ENCODE peak calls at places on chromosomes 4 and X, in eight cellular contexts. Q is foreskin fibroblast, E is cardiac fibroblast, T is breast epithelium, L is OCI-LY7, H is SJCRH30, R is epithelial cell of proximal tubule, J is lower leg skin. C is an unnamed sample.

GRCh38 chr4:836003-836511 is 10.1 kb upstream of the CPLX1 start:
- DNase-seq in L (no peak), T (no peak), E (no peak), H (no peak), J (no peak), Q (no peak), R (no peak), C (no peak)

GRCh38 chr4:6695660-6696581 is 2.2 kb downstream of the S100P start:
- DNase-seq in H (no peak), R (no peak), Q (no peak), E (no peak), L (no peak), T (peak; percentile 92), J (no peak), C (no peak)

GRCh38 chr4:13766722-13767495 is 139.4 kb upstream of the BOD1L1 start:
- DNase-seq in T (no peak), R (no peak), L (no peak), Q (no peak), H (no peak), J (no peak), E (peak; percentile 34), C (no peak)

GRCh38 chrX:32024072-32024471 is 952.2 kb upstream of the FTHL17 start:
- DNase-seq in R (no peak), E (no peak), J (no peak), T (no peak), Q (no peak), H (no peak), L (no peak), C (no peak)

GRCh38 chr4:77154761-77155499 is 2.1 kb upstream of the CCNG2 start:
- DNase-seq in J (no peak), L (peak; percentile 66), R (no peak), E (no peak), H (no peak), T (no peak), Q (no peak), C (no peak)

GRCh38 chr4:155906554-155907247 is 3.2 kb downstream of the TDO2 start:
- DNase-seq in T (no peak), Q (peak; percentile 94), R (peak; percentile 30), L (no peak), H (peak; percentile 78), E (peak; percentile 98), J (peak; percentile 19), C (peak; percentile 99)

GRCh38 chr4:184416913-184417734 is 57.2 kb downstream of the IRF2 start:
- DNase-seq in R (no peak), Q (no peak), T (no peak), E (no peak), H (no peak), L (peak; percentile 59), J (no peak), C (peak; percentile 45)

GRCh38 chr4:107994894-107995293 is 5.2 kb downstream of the HADH start:
- DNase-seq in J (no peak), L (no peak), H (no peak), R (no peak), Q (no peak), E (no peak), T (no peak), C (no peak)

GRCh38 chrX:7788334-7788733 is 54.6 kb upstream of the VCX start:
- DNase-seq in J (no peak), Q (no peak), T (no peak), H (no peak), R (no peak), E (no peak), L (no peak), C (no peak)

GRCh38 chr4:13970349-13970748 is 342.8 kb upstream of the BOD1L1 start:
- DNase-seq in H (no peak), L (no peak), R (no peak), T (no peak), J (no peak), E (no peak), Q (no peak), C (peak; percentile 46)

GRCh38 chrX:155068165-155068564 is 2.8 kb downstream of the CMC4 start:
- DNase-seq in H (no peak), J (no peak), Q (peak; percentile 69), L (no peak), R (peak; percentile 26), E (peak; percentile 51), T (no peak), C (peak; percentile 63)

GRCh38 chr4:15336410-15337184 is 91.2 kb upstream of the C1QTNF7 start:
- DNase-seq in R (peak; percentile 90), T (no peak), H (no peak), L (no peak), E (peak; percentile 50), J (no peak), Q (peak; percentile 89), C (peak; percentile 90)

GRCh38 chrX:22366866-22367265 is 94.2 kb downstream of the CBLL2 start:
- DNase-seq in Q (no peak), E (no peak), J (no peak), R (no peak), T (no peak), H (no peak), L (no peak), C (no peak)

GRCh38 chr4:118948545-118949144 is 60.0 kb downstream of the SYNPO2 start:
- DNase-seq in T (no peak), Q (no peak), J (no peak), L (no peak), H (no peak), E (no peak), R (no peak), C (no peak)

GRCh38 chr4:71189471-71189870 is 149.3 kb upstream of the SLC4A4 start:
- DNase-seq in H (no peak), J (no peak), L (no peak), E (peak; percentile 53), T (no peak), Q (no peak), R (no peak), C (peak; percentile 52)

GRCh38 chr4:37767546-37767945 is 58.9 kb upstream of the PGM2 start:
- DNase-seq in H (peak; percentile 66), R (peak; percentile 45), E (peak; percentile 77), J (peak; percentile 64), Q (peak; percentile 14), T (no peak), L (no peak), C (peak; percentile 82)

GRCh38 chr4:152451496-152451895 is 84.4 kb downstream of the FBXW7 start:
- DNase-seq in Q (no peak), E (no peak), R (no peak), J (no peak), T (no peak), H (no peak), L (no peak), C (no peak)

GRCh38 chr4:119035941-119036737 is 99.5 kb upstream of the MYOZ2 start:
- DNase-seq in T (no peak), H (no peak), E (no peak), Q (peak; percentile 32), R (no peak), L (no peak), J (no peak), C (peak; percentile 39)

GRCh38 chr4:158861766-158862165 is 92.9 kb downstream of the FNIP2 start:
- DNase-seq in Q (no peak), T (no peak), H (no peak), J (no peak), L (no peak), E (no peak), R (no peak), C (no peak)

GRCh38 chr4:102862747-102863146 is 6.0 kb upstream of the CISD2 start:
- DNase-seq in J (no peak), H (no peak), R (no peak), L (no peak), E (no peak), Q (no peak), T (no peak), C (no peak)

GRCh38 chr4:113356452-113356851 is 307.0 kb downstream of the ANK2 start:
- DNase-seq in Q (no peak), H (no peak), L (no peak), E (no peak), R (no peak), J (no peak), T (no peak), C (no peak)

GRCh38 chr4:15756361-15756861 is 21.7 kb upstream of the CD38 start:
- DNase-seq in Q (no peak), H (no peak), E (peak; percentile 34), T (no peak), L (peak; percentile 67), R (no peak), J (no peak), C (peak; percentile 73)

GRCh38 chr4:188399834-188400233 is 260.6 kb downstream of the TRIML1 start:
- DNase-seq in L (no peak), T (no peak), J (no peak), Q (no peak), H (no peak), E (no peak), R (no peak), C (no peak)

DNA sequence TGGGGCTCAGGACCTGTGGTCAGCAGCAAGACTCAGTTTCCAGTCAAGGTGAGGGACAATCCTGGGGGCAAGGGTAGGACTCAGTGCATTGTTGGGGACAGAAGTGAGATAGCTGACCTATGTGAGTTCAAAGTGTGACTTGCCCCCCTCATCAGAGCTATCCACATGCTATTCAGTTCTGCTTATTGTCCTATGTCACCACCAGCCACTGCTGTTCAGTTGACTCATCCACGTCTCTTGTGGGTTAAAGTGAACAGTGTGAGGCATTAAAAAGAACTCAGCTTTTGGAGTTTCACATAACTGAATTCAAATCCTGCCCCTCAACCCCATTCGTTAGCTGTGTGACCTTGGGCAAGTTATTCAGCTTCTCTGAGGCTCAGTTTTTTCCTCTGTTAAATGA is 4.4 kb upstream of the APLN start:
- DNase-seq in R (no peak), E (no peak), T (no peak), L (no peak), J (no peak), Q (no peak), H (no peak), C (no peak)
- H3K4me3 ChIP-seq in R (no peak overlapping the region), E (no peak overlapping the region), T (no peak overlapping the region), L (no peak overlapping the region), J (no peak overlapping the region), Q (no peak overlapping the region), H (no peak overlapping the region), C (no peak overlapping the region)

DNA sequence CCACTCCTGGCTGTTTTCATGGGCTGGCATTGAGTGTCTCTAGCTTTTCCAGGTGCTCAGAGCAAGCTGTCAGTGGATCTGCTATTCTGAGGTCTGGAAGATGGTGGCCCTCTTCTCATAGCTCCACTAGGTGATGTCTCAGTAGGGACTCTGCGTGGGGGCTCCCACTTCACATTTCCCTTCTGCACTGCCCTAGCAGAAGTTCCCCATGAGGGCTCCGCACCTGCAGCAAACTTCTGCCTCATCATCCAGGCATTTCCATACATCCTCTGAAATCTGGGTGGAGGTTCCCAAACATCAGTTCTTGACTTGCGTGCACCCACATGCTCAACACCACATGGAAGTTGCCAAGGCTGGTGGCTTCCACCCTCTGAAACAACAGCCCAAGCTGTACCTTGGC is 13.8 kb downstream of the GLRA3 start:
- DNase-seq in L (no peak), E (no peak), Q (no peak), H (no peak), T (no peak), R (no peak), J (no peak), C (no peak)
- H3K4me3 ChIP-seq in L (no peak overlapping the region), E (no peak overlapping the region), Q (no peak overlapping the region), H (no peak overlapping the region), T (no peak overlapping the region), R (no peak overlapping the region), J (no peak overlapping the region), C (no peak overlapping the region)

GRCh38 chrX:17376381-17377046 is 1.5 kb downstream of the NHS start:
- DNase-seq in L (no peak), J (no peak), E (no peak), T (no peak), H (no peak), Q (no peak), R (no peak), C (peak; percentile 2)
- H3K4me3 ChIP-seq in L (no peak overlapping the region), J (peak overlapping the region; percentile 25), E (peak overlapping the region; percentile 36), T (peak overlapping the region; percentile 57), H (no peak overlapping the region), Q (peak overlapping the region; percentile 82), R (peak overlapping the region; percentile 77), C (peak overlapping the region; percentile 60)

GRCh38 chr4:168633474-168633873 is 136.6 kb downstream of the PALLD start:
- DNase-seq in Q (no peak), H (no peak), L (no peak), R (no peak), J (no peak), T (no peak), E (no peak), C (no peak)
- H3K4me3 ChIP-seq in Q (peak overlapping the region; percentile 75), H (peak overlapping the region; percentile 69), L (no peak overlapping the region), R (no peak overlapping the region), J (no peak overlapping the region), T (no peak overlapping the region), E (no peak overlapping the region), C (peak overlapping the region; percentile 69)

C was measured in choroid plexus epithelial cell.